ENCODE peak calls at places on chromosomes 16 and 17, in ten cellular contexts. P, Q, T, V, K, D, F, E, R and Y are unnamed samples. For H3K4me1 and H3K36me3, the result is how much of the 10 kb centered on the place peaks cover.

GRCh38 chr16:58128721-58129096 is 472 bp downstream of the CFAP20 start:
- DNase-seq in P (peak), Q (no peak), T (no peak), V (no peak), K (no peak), D (peak), F (peak), E (no peak), R (no peak), Y (peak)

GRCh38 chr17:956905-957304 is 22.7 kb downstream of the NXN start:
- DNase-seq in P (peak), Q (no peak), T (no peak), V (no peak), K (no peak), D (no peak), F (no peak), E (no peak), R (no peak), Y (no peak)

GRCh38 chr17:41354538-41354937 is 3.9 kb upstream of the KRT33A start:
- DNase-seq in P (no peak), Q (no peak), T (no peak), V (no peak), K (no peak), D (no peak), F (no peak), E (no peak), R (no peak), Y (no peak)

GRCh38 chr16:1257561-1258217 is 1.8 kb downstream of the TPSD1 start:
- DNase-seq in P (no peak), Q (no peak), T (no peak), V (no peak), K (no peak), D (no peak), F (no peak), E (no peak), R (no peak), Y (no peak)

GRCh38 chr16:55663770-55664677 is 8.2 kb downstream of the SLC6A2 start:
- DNase-seq in P (peak), Q (no peak), T (no peak), V (no peak), K (no peak), D (no peak), F (no peak), E (no peak), R (no peak), Y (no peak)

GRCh38 chr17:21166599-21167265 is 40.0 kb downstream of the DHRS7B start:
- DNase-seq in P (no peak), Q (no peak), T (no peak), V (no peak), K (no peak), D (no peak), F (no peak), E (no peak), R (no peak), Y (no peak)

GRCh38 chr16:17411263-17411662 is 59.5 kb downstream of the XYLT1 start:
- DNase-seq in P (no peak), Q (no peak), T (no peak), V (no peak), K (no peak), D (no peak), F (no peak), E (no peak), R (no peak), Y (no peak)

GRCh38 chr17:34885076-34885475 is 76.2 kb downstream of the CCT6B start:
- DNase-seq in P (no peak), Q (no peak), T (no peak), V (no peak), K (no peak), D (no peak), F (no peak), E (no peak), R (no peak), Y (no peak)

GRCh38 chr17:68794636-68795503 is 160.3 kb downstream of the ABCA8 start:
- DNase-seq in P (no peak), Q (no peak), T (no peak), V (no peak), K (peak), D (peak), F (no peak), E (no peak), R (no peak), Y (peak)

GRCh38 chr16:4859900-4860255 is 12.6 kb downstream of the UBN1 start:
- DNase-seq in P (no peak), Q (no peak), T (no peak), V (no peak), K (no peak), D (no peak), F (no peak), E (no peak), R (no peak), Y (no peak)

GRCh38 chr17:78541488-78542237 is 35.5 kb downstream of the DNAH17 start:
- DNase-seq in P (peak), Q (no peak), T (peak), V (no peak), K (peak), D (peak), F (peak), E (no peak), R (no peak), Y (no peak)

GRCh38 chr17:2020721-2021120 is 4.4 kb downstream of the RTN4RL1 start:
- DNase-seq in P (no peak), Q (no peak), T (peak), V (no peak), K (no peak), D (no peak), F (no peak), E (no peak), R (no peak), Y (no peak)

GRCh38 chr17:12415031-12415430 is 250.7 kb upstream of the MYOCD start:
- DNase-seq in P (no peak), Q (no peak), T (no peak), V (no peak), K (no peak), D (no peak), F (no peak), E (peak), R (no peak), Y (no peak)

GRCh38 chr16:9965079-9965478 is 217.1 kb downstream of the GRIN2A start:
- DNase-seq in P (no peak), Q (no peak), T (no peak), V (no peak), K (no peak), D (no peak), F (no peak), E (no peak), R (no peak), Y (no peak)

GRCh38 chr16:21646721-21647561 is 5.5 kb downstream of the IGSF6 start:
- DNase-seq in P (no peak), Q (no peak), T (peak), V (no peak), K (peak), D (no peak), F (no peak), E (no peak), R (peak), Y (no peak)

GRCh38 chr17:32275060-32276042 is 9.7 kb downstream of the RHBDL3 start:
- DNase-seq in P (peak), Q (no peak), T (no peak), V (no peak), K (no peak), D (peak), F (no peak), E (no peak), R (no peak), Y (no peak)

GRCh38 chr16:12900599-12901203 is 697 bp upstream of the SHISA9 start:
- DNase-seq in P (peak), Q (no peak), T (no peak), V (no peak), K (no peak), D (no peak), F (no peak), E (no peak), R (no peak), Y (no peak)

GRCh38 chr17:66959641-66960375 is 4.7 kb upstream of the CACNG4 start:
- DNase-seq in P (no peak), Q (no peak), T (no peak), V (no peak), K (no peak), D (no peak), F (no peak), E (no peak), R (no peak), Y (no peak)

GRCh38 chr17:73643012-73643845 is 1.0 kb downstream of the SDK2 start:
- DNase-seq in P (no peak), Q (peak), T (peak), V (no peak), K (no peak), D (no peak), F (peak), E (no peak), R (peak), Y (peak)

DNA sequence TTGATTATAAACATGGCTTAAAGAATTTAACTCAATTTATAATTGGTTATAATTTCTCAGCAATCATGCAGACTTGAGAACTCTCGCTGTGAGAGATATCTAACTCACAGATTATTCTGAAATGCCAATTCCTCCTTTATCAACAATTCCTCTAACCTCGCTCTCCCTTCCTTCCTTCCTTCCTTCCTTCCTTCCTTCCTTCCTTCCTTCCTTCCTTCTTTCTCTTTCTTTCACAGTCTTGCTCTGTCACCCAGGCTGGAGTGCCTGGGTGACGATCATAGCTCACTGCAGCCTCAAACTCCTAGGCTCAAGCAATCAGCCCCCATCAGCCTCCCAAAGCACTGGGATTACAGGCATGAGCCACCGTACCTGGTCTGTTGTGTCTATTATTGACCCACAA is 42.4 kb downstream of the CHD9 start:
- DNase-seq in P (no peak), Q (no peak), T (no peak), V (no peak), K (no peak), D (no peak), F (no peak), E (no peak), R (no peak), Y (no peak)
- H3K4me1 ChIP-seq in P (half or more), Q (under half), T (half or more), V (under half), K (under half), D (under half), F (half or more), E (under half), R (half or more), Y (under half)

GRCh38 chr17:7894866-7895265 is 6.3 kb downstream of the CHD3 start:
- DNase-seq in P (no peak), Q (no peak), T (no peak), V (no peak), K (no peak), D (no peak), F (peak), E (no peak), R (no peak), Y (no peak)
- H3K36me3 ChIP-seq in P (under half), Q (under half), T (half or more), V (half or more), K (under half), D (under half), F (half or more), E (half or more), R (under half), Y (under half)

GRCh38 chr17:49853470-49854015 is 5.7 kb upstream of the TAC4 start:
- DNase-seq in P (no peak), Q (no peak), T (no peak), V (no peak), K (no peak), D (no peak), F (no peak), E (no peak), R (no peak), Y (no peak)
- H3K4me1 ChIP-seq in P (under half), Q (under half), T (under half), V (under half), K (under half), D (under half), F (under half), E (under half), R (under half), Y (under half)

GRCh38 chr16:3141781-3142311 is 7.0 kb downstream of the ZNF213 start:
- DNase-seq in P (no peak), Q (no peak), T (no peak), V (no peak), K (no peak), D (peak), F (no peak), E (no peak), R (no peak), Y (no peak)
- H3K36me3 ChIP-seq in P (under half), Q (under half), T (under half), V (under half), K (under half), D (under half), F (under half), E (under half), R (under half), Y (under half)

GRCh38 chr16:85360323-85361277 is 248.3 kb upstream of the CIBAR2 start:
- DNase-seq in P (peak), Q (no peak), T (no peak), V (peak), K (peak), D (no peak), F (peak), E (no peak), R (peak), Y (no peak)

GRCh38 chr16:85363881-85364280 is 249.2 kb upstream of the GSE1 start:
- DNase-seq in P (no peak), Q (no peak), T (no peak), V (no peak), K (no peak), D (no peak), F (no peak), E (no peak), R (no peak), Y (peak)

GRCh38 chr16:85361441-85362118 is 249.3 kb upstream of the CIBAR2 start:
- DNase-seq in P (no peak), Q (no peak), T (peak), V (peak), K (peak), D (no peak), F (peak), E (no peak), R (peak), Y (peak)

GRCh38 chr16:85363427-85363826 is 249.7 kb upstream of the GSE1 start:
- DNase-seq in P (no peak), Q (no peak), T (no peak), V (no peak), K (no peak), D (no peak), F (peak), E (no peak), R (no peak), Y (no peak)

GRCh38 chr16:85362443-85362842 is 250.2 kb upstream of the CIBAR2 start:
- DNase-seq in P (no peak), Q (no peak), T (no peak), V (no peak), K (peak), D (no peak), F (no peak), E (no peak), R (no peak), Y (no peak)
- H3K4me1 ChIP-seq in P (under half), Q (under half), T (under half), V (under half), K (under half), D (under half), F (under half), E (under half), R (under half), Y (half or more)

GRCh38 chr16:87333101-87333500 is 15.9 kb upstream of the C16orf95 start:
- DNase-seq in P (no peak), Q (no peak), T (no peak), V (no peak), K (no peak), D (no peak), F (no peak), E (no peak), R (no peak), Y (peak)
- H3K36me3 ChIP-seq in P (under half), Q (under half), T (under half), V (half or more), K (under half), D (under half), F (half or more), E (half or more), R (under half), Y (under half)